ENCODE peak calls at places on chromosomes 5 and 9, in eight cellular contexts. D, Y, T, L, C, Q, S and O are unnamed samples. For H3K4me1, the result is how much of the 10 kb centered on the place peaks cover.

GRCh38 chr5:175715627-175716522 is 58.0 kb downstream of the HRH2 start:
- DNase-seq in D (no peak), Y (no peak), T (no peak), L (no peak), C (no peak), Q (no peak), S (no peak), O (no peak)

GRCh38 chr5:119785057-119785456 is 155.7 kb downstream of the FAM170A start:
- DNase-seq in D (no peak), Y (no peak), T (no peak), L (no peak), C (no peak), Q (no peak), S (no peak), O (no peak)

GRCh38 chr9:8384126-8384525 is 584.5 kb upstream of the DMAC1 start:
- DNase-seq in D (no peak), Y (no peak), T (no peak), L (no peak), C (no peak), Q (no peak), S (no peak), O (no peak)

GRCh38 chr5:31767335-31768031 is 128.6 kb downstream of the PDZD2 start:
- DNase-seq in D (no peak), Y (no peak), T (no peak), L (no peak), C (no peak), Q (no peak), S (no peak), O (no peak)

GRCh38 chr5:123001801-123002200 is 34.7 kb downstream of the PPIC start:
- DNase-seq in D (no peak), Y (no peak), T (no peak), L (no peak), C (no peak), Q (no peak), S (no peak), O (no peak)

GRCh38 chr5:6328173-6328572 is 50.2 kb downstream of the MED10 start:
- DNase-seq in D (peak), Y (no peak), T (no peak), L (peak), C (no peak), Q (peak), S (peak), O (no peak)

GRCh38 chr5:43315697-43316096 is 2.5 kb upstream of the HMGCS1 start:
- DNase-seq in D (no peak), Y (no peak), T (no peak), L (no peak), C (no peak), Q (no peak), S (no peak), O (no peak)

GRCh38 chr5:97071101-97071500 is 71.3 kb downstream of the LIX1 start:
- DNase-seq in D (peak), Y (peak), T (no peak), L (peak), C (no peak), Q (no peak), S (no peak), O (no peak)

GRCh38 chr5:96279796-96280542 is 153.1 kb downstream of the PCSK1 start:
- DNase-seq in D (peak), Y (no peak), T (no peak), L (peak), C (no peak), Q (no peak), S (no peak), O (no peak)

GRCh38 chr5:72007336-72008111 is 99.8 kb upstream of the MAP1B start:
- DNase-seq in D (no peak), Y (no peak), T (no peak), L (no peak), C (no peak), Q (no peak), S (no peak), O (no peak)

GRCh38 chr5:124401247-124402143 is 344.9 kb downstream of the ZNF608 start:
- DNase-seq in D (peak), Y (no peak), T (no peak), L (no peak), C (peak), Q (no peak), S (no peak), O (no peak)

GRCh38 chr9:87607859-87608258 is 110.2 kb downstream of the DAPK1 start:
- DNase-seq in D (no peak), Y (no peak), T (no peak), L (no peak), C (no peak), Q (no peak), S (no peak), O (no peak)

GRCh38 chr9:135478858-135479468 is 619 bp upstream of the PPP1R26 start:
- DNase-seq in D (peak), Y (peak), T (no peak), L (no peak), C (no peak), Q (no peak), S (no peak), O (no peak)

GRCh38 chr5:73948720-73949119 is 322.7 kb downstream of the ARHGEF28 start:
- DNase-seq in D (peak), Y (peak), T (no peak), L (peak), C (no peak), Q (no peak), S (peak), O (peak)

GRCh38 chr9:93955356-93956182 is 414 bp upstream of the BARX1 start:
- DNase-seq in D (peak), Y (no peak), T (no peak), L (no peak), C (no peak), Q (no peak), S (no peak), O (no peak)

GRCh38 chr5:56321236-56321881 is 88.2 kb upstream of the ANKRD55 start:
- DNase-seq in D (no peak), Y (no peak), T (no peak), L (no peak), C (no peak), Q (no peak), S (no peak), O (no peak)

GRCh38 chr9:115498338-115498737 is 380.4 kb upstream of the TNC start:
- DNase-seq in D (no peak), Y (no peak), T (no peak), L (peak), C (no peak), Q (no peak), S (no peak), O (no peak)

GRCh38 chr9:81052846-81053245 is 636.5 kb downstream of the TLE1 start:
- DNase-seq in D (peak), Y (no peak), T (no peak), L (peak), C (no peak), Q (no peak), S (no peak), O (no peak)

GRCh38 chr9:120698766-120699165 is 15.5 kb downstream of the MEGF9 start:
- DNase-seq in D (no peak), Y (no peak), T (no peak), L (no peak), C (no peak), Q (no peak), S (no peak), O (no peak)

GRCh38 chr5:107442452-107442851 is 228.3 kb downstream of the EFNA5 start:
- DNase-seq in D (no peak), Y (no peak), T (no peak), L (no peak), C (no peak), Q (no peak), S (no peak), O (no peak)

GRCh38 chr5:83924171-83924570 is 203.5 kb upstream of the HAPLN1 start:
- DNase-seq in D (peak), Y (no peak), T (no peak), L (peak), C (no peak), Q (no peak), S (no peak), O (peak)

GRCh38 chr9:134215709-134216448 is 51.5 kb upstream of the RNU6ATAC start:
- DNase-seq in D (no peak), Y (peak), T (no peak), L (peak), C (no peak), Q (no peak), S (peak), O (peak)

GRCh38 chr9:88694625-88695024 is 159.6 kb downstream of the NXNL2 start:
- DNase-seq in D (peak), Y (no peak), T (no peak), L (peak), C (no peak), Q (no peak), S (no peak), O (no peak)

GRCh38 chr9:114203410-114204140 is 48.2 kb downstream of the COL27A1 start:
- DNase-seq in D (peak), Y (no peak), T (no peak), L (peak), C (no peak), Q (no peak), S (no peak), O (no peak)

GRCh38 chr5:126007841-126008240 is 415.4 kb upstream of the GRAMD2B start:
- DNase-seq in D (peak), Y (no peak), T (no peak), L (peak), C (no peak), Q (no peak), S (no peak), O (no peak)

GRCh38 chr5:163509288-163510040 is 4.0 kb downstream of the MAT2B start:
- DNase-seq in D (peak), Y (no peak), T (no peak), L (peak), C (no peak), Q (no peak), S (no peak), O (no peak)

GRCh38 chr5:184461-184860 is 6.8 kb upstream of the LRRC14B start:
- DNase-seq in D (no peak), Y (no peak), T (no peak), L (no peak), C (no peak), Q (no peak), S (no peak), O (no peak)

GRCh38 chr9:83238871-83239624 is 176.1 kb upstream of the RASEF start:
- DNase-seq in D (no peak), Y (no peak), T (no peak), L (no peak), C (no peak), Q (no peak), S (peak), O (no peak)

GRCh38 chr5:180605554-180606214 is 14.4 kb upstream of the SCGB3A1 start:
- DNase-seq in D (peak), Y (no peak), T (no peak), L (peak), C (peak), Q (peak), S (peak), O (no peak)

GRCh38 chr9:37840560-37841194 is 40.1 kb downstream of the DCAF10 start:
- DNase-seq in D (peak), Y (no peak), T (no peak), L (peak), C (peak), Q (no peak), S (no peak), O (no peak)

GRCh38 chr5:8517461-8517860 is 648.5 kb downstream of the MTRR start:
- DNase-seq in D (peak), Y (no peak), T (no peak), L (peak), C (no peak), Q (no peak), S (peak), O (no peak)

GRCh38 chr5:174426388-174426787 is 298.0 kb upstream of the MSX2 start:
- DNase-seq in D (no peak), Y (no peak), T (no peak), L (no peak), C (no peak), Q (no peak), S (no peak), O (no peak)

GRCh38 chr5:156615901-156616300 is 234.2 kb upstream of the PPP1R2B start:
- DNase-seq in D (no peak), Y (no peak), T (no peak), L (no peak), C (no peak), Q (no peak), S (no peak), O (no peak)

GRCh38 chr9:2859776-2860379 is 16.0 kb upstream of the PUM3 start:
- DNase-seq in D (peak), Y (peak), T (no peak), L (peak), C (peak), Q (peak), S (peak), O (peak)

GRCh38 chr5:65862384-65862783 is 64.0 kb upstream of the ERBIN start:
- DNase-seq in D (peak), Y (no peak), T (no peak), L (peak), C (no peak), Q (no peak), S (no peak), O (no peak)

GRCh38 chr5:127899214-127899610 is 184.4 kb upstream of the SLC12A2 start:
- DNase-seq in D (peak), Y (no peak), T (no peak), L (peak), C (no peak), Q (no peak), S (no peak), O (no peak)

GRCh38 chr5:146719179-146719578 is 159.4 kb downstream of the PPP2R2B start:
- DNase-seq in D (no peak), Y (no peak), T (no peak), L (no peak), C (no peak), Q (no peak), S (no peak), O (no peak)

GRCh38 chr9:91522496-91522895 is 98.9 kb upstream of the NFIL3 start:
- DNase-seq in D (peak), Y (no peak), T (no peak), L (peak), C (no peak), Q (no peak), S (no peak), O (no peak)

GRCh38 chr5:63854076-63854475 is 108.2 kb downstream of the HTR1A start:
- DNase-seq in D (no peak), Y (no peak), T (no peak), L (no peak), C (no peak), Q (no peak), S (no peak), O (no peak)

DNA sequence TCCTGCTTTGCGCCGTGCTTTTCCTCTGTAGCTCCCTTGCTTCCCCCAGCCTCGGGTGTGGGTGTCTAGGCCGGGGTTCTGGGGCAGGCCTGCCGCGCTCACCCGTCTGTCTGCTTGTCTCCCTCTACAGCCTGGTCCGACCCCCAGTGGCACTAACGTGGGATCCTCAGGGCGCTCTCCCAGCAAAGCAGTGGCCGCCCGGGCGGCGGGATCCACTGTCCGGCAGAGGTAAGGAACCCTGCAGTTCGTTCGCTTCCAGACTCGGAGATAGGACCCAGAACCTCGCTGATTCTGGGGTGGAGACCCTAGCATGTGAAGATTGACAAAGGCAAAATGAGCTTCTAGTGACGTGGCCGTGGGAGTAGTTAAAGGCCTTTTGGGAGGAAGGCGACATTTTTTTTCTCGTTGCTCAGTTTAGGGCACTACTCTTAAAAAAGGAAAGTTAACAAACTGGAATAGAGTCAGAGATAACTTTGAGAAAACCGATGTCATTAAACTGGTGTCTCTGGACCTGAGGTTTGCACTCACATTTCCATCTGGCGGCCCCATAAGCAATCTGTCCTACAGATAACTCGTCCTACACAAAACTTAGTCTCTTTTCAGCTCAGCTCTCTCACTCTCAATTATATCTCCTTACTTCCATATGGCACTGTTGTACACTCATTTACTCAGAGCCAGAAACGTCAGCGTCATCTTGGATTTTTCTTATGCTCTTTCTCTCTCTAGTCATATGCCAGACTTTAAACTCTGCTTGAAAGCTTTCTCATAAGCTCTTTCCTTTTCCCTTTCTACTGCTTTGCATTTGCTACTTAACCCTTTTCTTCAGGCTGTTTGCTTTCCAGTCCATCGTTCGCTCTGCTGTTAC is 566 bp downstream of the SEC61B start:
- DNase-seq in D (peak), Y (no peak), T (no peak), L (peak), C (no peak), Q (no peak), S (no peak), O (peak)
- H3K4me1 ChIP-seq in D (under half), Y (under half), T (under half), L (under half), C (under half), Q (under half), S (under half), O (under half)

DNA sequence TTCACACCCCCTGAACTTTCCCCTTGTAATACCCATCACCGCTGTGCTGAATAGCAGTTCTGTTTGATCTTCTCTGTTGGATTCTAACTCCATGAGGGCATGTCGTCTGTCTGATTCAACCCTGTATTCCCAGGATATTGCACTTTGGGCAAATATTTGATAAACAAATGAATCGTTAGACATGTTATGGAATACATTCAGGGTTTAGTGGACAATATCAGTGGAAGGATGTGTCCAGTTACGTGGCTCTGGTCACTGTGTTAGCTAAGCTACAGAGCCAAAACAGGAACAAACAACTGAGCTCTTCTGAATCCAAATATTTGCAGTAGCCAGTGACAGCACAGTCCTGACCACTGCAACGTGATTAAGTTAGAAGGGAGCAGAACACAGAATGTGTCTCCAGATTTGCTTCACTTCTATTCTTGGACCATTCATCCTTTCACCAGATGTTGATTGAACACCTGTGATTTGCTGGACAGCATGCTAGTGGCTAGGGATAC is 13.2 kb downstream of the ANGPTL2 start:
- DNase-seq in D (no peak), Y (no peak), T (no peak), L (peak), C (no peak), Q (no peak), S (no peak), O (no peak)
- H3K27ac ChIP-seq in D (no peak), Y (no peak), T (no peak), L (no peak), C (no peak), Q (no peak), S (no peak), O (no peak)

DNA sequence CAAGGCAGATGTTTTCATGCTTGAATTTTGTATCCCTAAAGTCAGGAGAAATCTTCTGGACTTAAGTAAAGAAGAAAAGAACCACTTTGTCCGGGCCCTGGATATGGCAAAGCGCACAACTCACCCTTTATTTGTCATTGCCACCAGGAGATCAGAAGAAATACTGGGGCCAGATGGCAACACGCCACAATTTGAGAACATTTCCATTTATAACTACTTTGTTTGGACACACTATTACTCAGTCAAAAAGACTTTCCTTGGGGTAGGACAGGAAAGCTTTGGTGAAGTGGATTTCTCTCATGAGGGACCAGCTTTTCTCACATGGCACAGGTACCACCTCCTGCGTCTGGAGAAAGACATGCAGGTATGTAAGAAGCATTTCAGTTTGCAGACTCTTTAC is 2.3 kb downstream of the TYRP1 start:
- DNase-seq in D (peak), Y (no peak), T (no peak), L (no peak), C (no peak), Q (no peak), S (no peak), O (no peak)
- H3K4me3 ChIP-seq in D (no peak), Y (no peak), T (peak), L (no peak), C (no peak), Q (no peak), S (no peak), O (no peak)

GRCh38 chr9:4243113-4243512 is 56.8 kb downstream of the GLIS3 start:
- DNase-seq in D (no peak), Y (no peak), T (no peak), L (no peak), C (no peak), Q (no peak), S (no peak), O (no peak)
- H3K4me1 ChIP-seq in D (under half), Y (under half), T (under half), L (under half), C (under half), Q (under half), S (under half), O (under half)

GRCh38 chr5:135013947-135014570 is 20.0 kb downstream of the PITX1 start:
- DNase-seq in D (peak), Y (no peak), T (no peak), L (peak), C (no peak), Q (no peak), S (no peak), O (no peak)
- H3K27ac ChIP-seq in D (no peak), Y (no peak), T (peak), L (no peak), C (no peak), Q (no peak), S (no peak), O (no peak)

DNA sequence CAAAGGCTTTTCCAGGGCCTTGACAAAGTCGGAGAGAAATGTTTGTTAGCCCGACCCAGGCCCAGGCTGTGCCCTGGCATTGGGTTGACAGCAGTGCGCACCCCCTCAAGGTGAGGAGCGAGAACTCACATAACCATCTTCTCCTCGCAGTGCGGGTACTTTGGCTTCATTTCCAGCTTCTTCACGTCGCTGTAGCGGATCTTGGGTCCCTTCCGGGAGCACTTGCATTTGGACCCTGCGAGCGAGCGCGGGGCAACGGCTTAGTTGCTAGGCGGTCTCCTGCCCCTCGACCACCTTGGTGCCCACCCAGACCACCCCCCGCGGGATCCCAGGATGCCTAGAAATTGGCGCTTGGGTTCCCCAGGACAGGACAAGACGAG is 496 bp downstream of the CXCL14 start:
- DNase-seq in D (no peak), Y (no peak), T (no peak), L (no peak), C (no peak), Q (no peak), S (no peak), O (no peak)
- H3K4me3 ChIP-seq in D (peak), Y (no peak), T (peak), L (no peak), C (no peak), Q (peak), S (no peak), O (no peak)

GRCh38 chr5:14251733-14252132 is 108.6 kb downstream of the TRIO start:
- DNase-seq in D (no peak), Y (no peak), T (no peak), L (no peak), C (no peak), Q (no peak), S (no peak), O (no peak)
- H3K4me1 ChIP-seq in D (under half), Y (under half), T (under half), L (under half), C (under half), Q (under half), S (under half), O (under half)